ENCODE peak calls at places on chromosomes 11 and 22, in nine cellular contexts. One of them, this sample, is unnamed.

GRCh38 chr11:10605941-10606381 is 37.5 kb upstream of the LYVE1 start:
- DNase-seq in astrocyte: peak
- DNase-seq in HepG2: peak
- DNase-seq in GM23338: peak
- DNase-seq in right cardiac atrium: peak
- DNase-seq in stomach: peak
- DNase-seq in CD4-positive, CD25-positive, alpha-beta regulatory T cell: no peak
- DNase-seq in prostate gland: no peak
- DNase-seq in endodermal cell: peak
- DNase-seq in this sample: peak

GRCh38 chr22:46012182-46012880 is 35.4 kb upstream of the WNT7B start:
- DNase-seq in astrocyte: no peak
- DNase-seq in HepG2: no peak
- DNase-seq in GM23338: no peak
- DNase-seq in right cardiac atrium: peak
- DNase-seq in stomach: no peak
- DNase-seq in CD4-positive, CD25-positive, alpha-beta regulatory T cell: no peak
- DNase-seq in prostate gland: no peak
- DNase-seq in endodermal cell: no peak
- DNase-seq in this sample: peak

GRCh38 chr22:26367402-26368245 is 61.4 kb upstream of the ASPHD2 start:
- DNase-seq in astrocyte: peak
- DNase-seq in HepG2: peak
- DNase-seq in GM23338: peak
- DNase-seq in right cardiac atrium: peak
- DNase-seq in stomach: peak
- DNase-seq in CD4-positive, CD25-positive, alpha-beta regulatory T cell: peak
- DNase-seq in prostate gland: no peak
- DNase-seq in endodermal cell: peak
- DNase-seq in this sample: peak

GRCh38 chr22:46415816-46416536 is 80.5 kb downstream of the TRMU start:
- DNase-seq in astrocyte: peak
- DNase-seq in HepG2: no peak
- DNase-seq in GM23338: no peak
- DNase-seq in right cardiac atrium: peak
- DNase-seq in stomach: no peak
- DNase-seq in CD4-positive, CD25-positive, alpha-beta regulatory T cell: no peak
- DNase-seq in prostate gland: no peak
- DNase-seq in endodermal cell: no peak
- DNase-seq in this sample: no peak

GRCh38 chr22:38264322-38264843 is 8.4 kb downstream of the TMEM184B start:
- DNase-seq in astrocyte: no peak
- DNase-seq in HepG2: no peak
- DNase-seq in GM23338: no peak
- DNase-seq in right cardiac atrium: peak
- DNase-seq in stomach: no peak
- DNase-seq in CD4-positive, CD25-positive, alpha-beta regulatory T cell: no peak
- DNase-seq in prostate gland: no peak
- DNase-seq in endodermal cell: no peak
- DNase-seq in this sample: no peak

GRCh38 chr11:75240381-75241035 is at the start of gene TPBGL:
- DNase-seq in astrocyte: no peak
- DNase-seq in HepG2: no peak
- DNase-seq in GM23338: peak
- DNase-seq in right cardiac atrium: peak
- DNase-seq in stomach: peak
- DNase-seq in CD4-positive, CD25-positive, alpha-beta regulatory T cell: no peak
- DNase-seq in prostate gland: no peak
- DNase-seq in endodermal cell: peak
- DNase-seq in this sample: no peak

GRCh38 chr11:5280582-5281102 is 10.9 kb upstream of the HBE1 start:
- DNase-seq in astrocyte: peak
- DNase-seq in HepG2: peak
- DNase-seq in GM23338: peak
- DNase-seq in right cardiac atrium: peak
- DNase-seq in stomach: peak
- DNase-seq in CD4-positive, CD25-positive, alpha-beta regulatory T cell: no peak
- DNase-seq in prostate gland: no peak
- DNase-seq in endodermal cell: peak
- DNase-seq in this sample: peak

GRCh38 chr22:23608583-23608982 is 23.5 kb downstream of the DRICH1 start:
- DNase-seq in astrocyte: peak
- DNase-seq in HepG2: no peak
- DNase-seq in GM23338: peak
- DNase-seq in right cardiac atrium: no peak
- DNase-seq in stomach: no peak
- DNase-seq in CD4-positive, CD25-positive, alpha-beta regulatory T cell: no peak
- DNase-seq in prostate gland: no peak
- DNase-seq in endodermal cell: peak
- DNase-seq in this sample: no peak

GRCh38 chr22:38353142-38353629 is 36.0 kb upstream of the CSNK1E start:
- DNase-seq in astrocyte: no peak
- DNase-seq in HepG2: no peak
- DNase-seq in GM23338: peak
- DNase-seq in right cardiac atrium: peak
- DNase-seq in stomach: peak
- DNase-seq in CD4-positive, CD25-positive, alpha-beta regulatory T cell: peak
- DNase-seq in prostate gland: peak
- DNase-seq in endodermal cell: peak
- DNase-seq in this sample: peak

GRCh38 chr11:108338750-108339149 is 115.9 kb downstream of the ATM start:
- DNase-seq in astrocyte: no peak
- DNase-seq in HepG2: no peak
- DNase-seq in GM23338: no peak
- DNase-seq in right cardiac atrium: no peak
- DNase-seq in stomach: no peak
- DNase-seq in CD4-positive, CD25-positive, alpha-beta regulatory T cell: no peak
- DNase-seq in prostate gland: no peak
- DNase-seq in endodermal cell: no peak
- DNase-seq in this sample: no peak

GRCh38 chr11:40434941-40435340 is 1024.5 kb downstream of the LRRC4C start:
- DNase-seq in astrocyte: no peak
- DNase-seq in HepG2: no peak
- DNase-seq in GM23338: no peak
- DNase-seq in right cardiac atrium: no peak
- DNase-seq in stomach: no peak
- DNase-seq in CD4-positive, CD25-positive, alpha-beta regulatory T cell: no peak
- DNase-seq in prostate gland: no peak
- DNase-seq in endodermal cell: no peak
- DNase-seq in this sample: no peak

GRCh38 chr11:109112748-109113378 is 309.1 kb upstream of the C11orf87 start:
- DNase-seq in astrocyte: peak
- DNase-seq in HepG2: no peak
- DNase-seq in GM23338: no peak
- DNase-seq in right cardiac atrium: no peak
- DNase-seq in stomach: no peak
- DNase-seq in CD4-positive, CD25-positive, alpha-beta regulatory T cell: no peak
- DNase-seq in prostate gland: no peak
- DNase-seq in endodermal cell: peak
- DNase-seq in this sample: peak

GRCh38 chr11:111936045-111936400 is 1.1 kb upstream of the DIXDC1 start:
- DNase-seq in astrocyte: no peak
- DNase-seq in HepG2: peak
- DNase-seq in GM23338: no peak
- DNase-seq in right cardiac atrium: no peak
- DNase-seq in stomach: no peak
- DNase-seq in CD4-positive, CD25-positive, alpha-beta regulatory T cell: no peak
- DNase-seq in prostate gland: no peak
- DNase-seq in endodermal cell: peak
- DNase-seq in this sample: no peak

GRCh38 chr11:46643986-46644385 is 26.6 kb downstream of the ATG13 start:
- DNase-seq in astrocyte: no peak
- DNase-seq in HepG2: no peak
- DNase-seq in GM23338: no peak
- DNase-seq in right cardiac atrium: no peak
- DNase-seq in stomach: no peak
- DNase-seq in CD4-positive, CD25-positive, alpha-beta regulatory T cell: no peak
- DNase-seq in prostate gland: no peak
- DNase-seq in endodermal cell: no peak
- DNase-seq in this sample: no peak

GRCh38 chr22:23893446-23893956 is 682 bp upstream of the MIF start:
- DNase-seq in astrocyte: no peak
- DNase-seq in HepG2: no peak
- DNase-seq in GM23338: no peak
- DNase-seq in right cardiac atrium: no peak
- DNase-seq in stomach: no peak
- DNase-seq in CD4-positive, CD25-positive, alpha-beta regulatory T cell: no peak
- DNase-seq in prostate gland: no peak
- DNase-seq in endodermal cell: no peak
- DNase-seq in this sample: no peak

GRCh38 chr11:90148900-90149299 is 14.4 kb downstream of the NAALAD2 start:
- DNase-seq in astrocyte: no peak
- DNase-seq in HepG2: no peak
- DNase-seq in GM23338: no peak
- DNase-seq in right cardiac atrium: no peak
- DNase-seq in stomach: no peak
- DNase-seq in CD4-positive, CD25-positive, alpha-beta regulatory T cell: no peak
- DNase-seq in prostate gland: no peak
- DNase-seq in endodermal cell: no peak
- DNase-seq in this sample: no peak

DNA sequence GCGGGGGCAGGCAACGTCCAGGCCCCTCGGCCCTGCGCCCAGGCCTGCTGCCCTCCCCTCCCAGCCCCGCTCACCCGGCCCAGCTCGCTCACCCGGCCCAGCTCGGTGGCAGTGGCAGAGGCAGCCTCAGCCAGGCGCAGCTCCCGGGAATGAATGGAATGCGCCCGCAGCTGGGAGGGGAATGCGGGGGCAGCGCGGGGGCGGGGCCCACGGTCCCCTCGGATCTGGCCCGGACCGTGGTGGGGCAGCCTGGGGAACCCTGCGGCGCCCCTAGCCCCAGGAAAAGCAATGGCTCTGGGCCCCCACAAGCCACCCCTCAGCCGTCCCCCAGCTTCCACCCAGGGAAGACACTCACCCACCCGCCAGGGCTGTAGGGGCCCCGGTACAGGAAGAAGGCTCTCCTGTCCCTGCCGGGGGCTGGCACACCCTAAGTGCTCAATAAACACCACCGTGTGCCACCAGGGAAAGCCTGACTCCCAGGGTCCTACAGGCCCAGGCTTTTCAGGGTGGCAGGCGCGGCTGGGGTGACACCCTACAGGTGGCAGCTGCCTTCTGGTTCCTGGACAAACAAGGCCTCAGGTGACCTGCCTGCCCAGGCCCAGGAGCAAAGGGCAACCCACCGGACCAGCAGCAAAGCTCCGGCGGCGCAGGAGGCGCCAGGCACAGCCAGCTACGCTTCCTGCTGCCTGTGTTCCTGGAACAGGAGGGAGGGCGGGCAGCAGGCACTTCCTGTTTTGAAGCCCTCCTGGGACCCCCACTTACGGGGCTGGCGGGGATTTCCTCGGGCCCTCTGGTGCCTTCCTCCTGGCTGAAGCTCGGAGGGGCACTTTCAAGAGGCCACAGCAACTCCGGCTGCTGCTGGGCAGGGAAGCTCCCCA is 13.8 kb downstream of the PLXNB2 start:
- DNase-seq in astrocyte: peak
- DNase-seq in HepG2: peak
- DNase-seq in GM23338: peak
- DNase-seq in right cardiac atrium: peak
- DNase-seq in stomach: peak
- DNase-seq in CD4-positive, CD25-positive, alpha-beta regulatory T cell: no peak
- DNase-seq in prostate gland: peak
- DNase-seq in endodermal cell: peak
- DNase-seq in this sample: peak
- H3K27ac ChIP-seq in astrocyte: peak
- H3K27ac ChIP-seq in HepG2: peak
- H3K27ac ChIP-seq in GM23338: peak
- H3K27ac ChIP-seq in right cardiac atrium: peak
- H3K27ac ChIP-seq in stomach: peak
- H3K27ac ChIP-seq in CD4-positive, CD25-positive, alpha-beta regulatory T cell: no peak
- H3K27ac ChIP-seq in prostate gland: peak
- H3K27ac ChIP-seq in endodermal cell: peak
- H3K27ac ChIP-seq in this sample: peak

GRCh38 chr11:130894322-130895025 is 21.8 kb downstream of the SNX19 start:
- DNase-seq in astrocyte: peak
- DNase-seq in HepG2: peak
- DNase-seq in GM23338: peak
- DNase-seq in right cardiac atrium: peak
- DNase-seq in stomach: peak
- DNase-seq in CD4-positive, CD25-positive, alpha-beta regulatory T cell: peak
- DNase-seq in prostate gland: peak
- DNase-seq in endodermal cell: peak
- DNase-seq in this sample: peak
- H3K27ac ChIP-seq in astrocyte: peak
- H3K27ac ChIP-seq in HepG2: no peak
- H3K27ac ChIP-seq in GM23338: no peak
- H3K27ac ChIP-seq in right cardiac atrium: no peak
- H3K27ac ChIP-seq in stomach: peak
- H3K27ac ChIP-seq in CD4-positive, CD25-positive, alpha-beta regulatory T cell: no peak
- H3K27ac ChIP-seq in prostate gland: peak
- H3K27ac ChIP-seq in endodermal cell: no peak
- H3K27ac ChIP-seq in this sample: no peak

DNA sequence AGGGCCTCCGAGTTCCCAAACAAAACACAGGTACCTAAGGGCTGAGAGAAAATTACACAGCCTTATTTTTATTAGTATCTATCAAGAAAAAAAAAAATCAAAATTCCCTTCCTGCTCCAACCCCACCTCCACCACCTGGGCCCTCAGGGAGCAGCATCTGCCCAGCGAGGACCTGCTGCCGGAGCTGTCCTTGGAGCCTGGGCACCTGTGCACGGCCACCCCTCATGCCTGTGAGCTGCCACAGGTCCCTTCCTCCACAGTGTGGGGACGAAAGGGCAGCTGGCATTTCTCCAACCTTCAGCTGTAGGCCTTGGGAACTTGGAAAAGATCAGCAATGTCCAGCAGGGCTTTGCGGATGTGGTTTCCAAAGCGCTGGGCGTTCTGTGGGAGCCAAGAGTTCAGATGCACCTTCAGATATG is 6.3 kb upstream of the SYCE3 start:
- DNase-seq in astrocyte: no peak
- DNase-seq in HepG2: peak
- DNase-seq in GM23338: no peak
- DNase-seq in right cardiac atrium: peak
- DNase-seq in stomach: peak
- DNase-seq in CD4-positive, CD25-positive, alpha-beta regulatory T cell: no peak
- DNase-seq in prostate gland: no peak
- DNase-seq in endodermal cell: no peak
- DNase-seq in this sample: peak
- H3K27ac ChIP-seq in astrocyte: no peak
- H3K27ac ChIP-seq in HepG2: peak
- H3K27ac ChIP-seq in GM23338: no peak
- H3K27ac ChIP-seq in right cardiac atrium: no peak
- H3K27ac ChIP-seq in stomach: peak
- H3K27ac ChIP-seq in CD4-positive, CD25-positive, alpha-beta regulatory T cell: no peak
- H3K27ac ChIP-seq in prostate gland: no peak
- H3K27ac ChIP-seq in endodermal cell: no peak
- H3K27ac ChIP-seq in this sample: peak

GRCh38 chr11:14223636-14224035 is 135.3 kb downstream of the RRAS2 start:
- DNase-seq in astrocyte: no peak
- DNase-seq in HepG2: no peak
- DNase-seq in GM23338: no peak
- DNase-seq in right cardiac atrium: no peak
- DNase-seq in stomach: no peak
- DNase-seq in CD4-positive, CD25-positive, alpha-beta regulatory T cell: no peak
- DNase-seq in prostate gland: no peak
- DNase-seq in endodermal cell: no peak
- DNase-seq in this sample: no peak

GRCh38 chr11:14213006-14213405 is 146.0 kb downstream of the RRAS2 start:
- DNase-seq in astrocyte: no peak
- DNase-seq in HepG2: no peak
- DNase-seq in GM23338: no peak
- DNase-seq in right cardiac atrium: no peak
- DNase-seq in stomach: no peak
- DNase-seq in CD4-positive, CD25-positive, alpha-beta regulatory T cell: no peak
- DNase-seq in prostate gland: no peak
- DNase-seq in endodermal cell: no peak
- DNase-seq in this sample: no peak

GRCh38 chr11:14218728-14219127 is 140.3 kb downstream of the RRAS2 start:
- DNase-seq in astrocyte: no peak
- DNase-seq in HepG2: no peak
- DNase-seq in GM23338: no peak
- DNase-seq in right cardiac atrium: no peak
- DNase-seq in stomach: no peak
- DNase-seq in CD4-positive, CD25-positive, alpha-beta regulatory T cell: no peak
- DNase-seq in prostate gland: no peak
- DNase-seq in endodermal cell: no peak
- DNase-seq in this sample: no peak
- H3K27ac ChIP-seq in astrocyte: no peak
- H3K27ac ChIP-seq in HepG2: no peak
- H3K27ac ChIP-seq in GM23338: no peak
- H3K27ac ChIP-seq in right cardiac atrium: no peak
- H3K27ac ChIP-seq in stomach: no peak
- H3K27ac ChIP-seq in CD4-positive, CD25-positive, alpha-beta regulatory T cell: no peak
- H3K27ac ChIP-seq in prostate gland: no peak
- H3K27ac ChIP-seq in endodermal cell: no peak
- H3K27ac ChIP-seq in this sample: no peak

This sample was measured in body of pancreas.